ENCODE peak calls at places on chromosomes 5 and 9, in nine cellular contexts. One of them, this sample, is unnamed.

GRCh38 chr5:127515693-127516440 is 1.6 kb upstream of the PRRC1 start:
- DNase-seq in stimulated activated CD8-positive, alpha-beta memory T cell treated with anti-CD3 and anti-CD28 coated beads, Interleukin-15, amount 100 ng/mL, for 1 hour: no peak
- DNase-seq in GM03348: no peak
- DNase-seq in fibroblast of gingiva: no peak
- DNase-seq in epithelial cell of esophagus: no peak
- DNase-seq in NCI-H1105: no peak
- DNase-seq in T-helper 1 cell: no peak
- DNase-seq in chondrocyte: no peak
- DNase-seq in astrocyte: no peak
- DNase-seq in this sample: no peak

GRCh38 chr9:121023064-121023463 is 27.0 kb downstream of the C5 start:
- DNase-seq in stimulated activated CD8-positive, alpha-beta memory T cell treated with anti-CD3 and anti-CD28 coated beads, Interleukin-15, amount 100 ng/mL, for 1 hour: no peak
- DNase-seq in GM03348: no peak
- DNase-seq in fibroblast of gingiva: peak; percentile 34
- DNase-seq in epithelial cell of esophagus: peak; percentile 3
- DNase-seq in NCI-H1105: no peak
- DNase-seq in T-helper 1 cell: no peak
- DNase-seq in chondrocyte: no peak
- DNase-seq in astrocyte: peak; percentile 4
- DNase-seq in this sample: no peak

GRCh38 chr5:2797981-2798380 is 46.5 kb upstream of the IRX2 start:
- DNase-seq in stimulated activated CD8-positive, alpha-beta memory T cell treated with anti-CD3 and anti-CD28 coated beads, Interleukin-15, amount 100 ng/mL, for 1 hour: no peak
- DNase-seq in GM03348: no peak
- DNase-seq in fibroblast of gingiva: no peak
- DNase-seq in epithelial cell of esophagus: peak; percentile 77
- DNase-seq in NCI-H1105: no peak
- DNase-seq in T-helper 1 cell: no peak
- DNase-seq in chondrocyte: no peak
- DNase-seq in astrocyte: peak; percentile 18
- DNase-seq in this sample: no peak

GRCh38 chr5:111116550-111116949 is 24.4 kb downstream of the WDR36 start:
- DNase-seq in stimulated activated CD8-positive, alpha-beta memory T cell treated with anti-CD3 and anti-CD28 coated beads, Interleukin-15, amount 100 ng/mL, for 1 hour: no peak
- DNase-seq in GM03348: no peak
- DNase-seq in fibroblast of gingiva: no peak
- DNase-seq in epithelial cell of esophagus: no peak
- DNase-seq in NCI-H1105: no peak
- DNase-seq in T-helper 1 cell: no peak
- DNase-seq in chondrocyte: no peak
- DNase-seq in astrocyte: no peak
- DNase-seq in this sample: no peak

GRCh38 chr5:157026789-157027424 is 32.0 kb downstream of the HAVCR1 start:
- DNase-seq in stimulated activated CD8-positive, alpha-beta memory T cell treated with anti-CD3 and anti-CD28 coated beads, Interleukin-15, amount 100 ng/mL, for 1 hour: no peak
- DNase-seq in GM03348: peak; percentile 14
- DNase-seq in fibroblast of gingiva: no peak
- DNase-seq in epithelial cell of esophagus: peak; percentile 23
- DNase-seq in NCI-H1105: peak; percentile 21
- DNase-seq in T-helper 1 cell: no peak
- DNase-seq in chondrocyte: no peak
- DNase-seq in astrocyte: no peak
- DNase-seq in this sample: peak; percentile 21

GRCh38 chr5:143923634-143924265 is 111.8 kb downstream of the HMHB1 start:
- DNase-seq in stimulated activated CD8-positive, alpha-beta memory T cell treated with anti-CD3 and anti-CD28 coated beads, Interleukin-15, amount 100 ng/mL, for 1 hour: no peak
- DNase-seq in GM03348: peak; percentile 31
- DNase-seq in fibroblast of gingiva: no peak
- DNase-seq in epithelial cell of esophagus: peak; percentile 64
- DNase-seq in NCI-H1105: no peak
- DNase-seq in T-helper 1 cell: no peak
- DNase-seq in chondrocyte: no peak
- DNase-seq in astrocyte: peak; percentile 57
- DNase-seq in this sample: no peak

GRCh38 chr5:144060598-144060997 is 109.9 kb downstream of the YIPF5 start:
- DNase-seq in stimulated activated CD8-positive, alpha-beta memory T cell treated with anti-CD3 and anti-CD28 coated beads, Interleukin-15, amount 100 ng/mL, for 1 hour: no peak
- DNase-seq in GM03348: no peak
- DNase-seq in fibroblast of gingiva: no peak
- DNase-seq in epithelial cell of esophagus: peak; percentile 72
- DNase-seq in NCI-H1105: no peak
- DNase-seq in T-helper 1 cell: no peak
- DNase-seq in chondrocyte: no peak
- DNase-seq in astrocyte: peak; percentile 30
- DNase-seq in this sample: no peak

GRCh38 chr9:20873240-20873860 is 158.1 kb downstream of the HACD4 start:
- DNase-seq in stimulated activated CD8-positive, alpha-beta memory T cell treated with anti-CD3 and anti-CD28 coated beads, Interleukin-15, amount 100 ng/mL, for 1 hour: no peak
- DNase-seq in GM03348: no peak
- DNase-seq in fibroblast of gingiva: peak; percentile 55
- DNase-seq in epithelial cell of esophagus: no peak
- DNase-seq in NCI-H1105: no peak
- DNase-seq in T-helper 1 cell: no peak
- DNase-seq in chondrocyte: no peak
- DNase-seq in astrocyte: peak; percentile 60
- DNase-seq in this sample: no peak

GRCh38 chr9:87080512-87081225 is 133.4 kb upstream of the GAS1 start:
- DNase-seq in stimulated activated CD8-positive, alpha-beta memory T cell treated with anti-CD3 and anti-CD28 coated beads, Interleukin-15, amount 100 ng/mL, for 1 hour: no peak
- DNase-seq in GM03348: no peak
- DNase-seq in fibroblast of gingiva: no peak
- DNase-seq in epithelial cell of esophagus: peak; percentile 23
- DNase-seq in NCI-H1105: no peak
- DNase-seq in T-helper 1 cell: no peak
- DNase-seq in chondrocyte: no peak
- DNase-seq in astrocyte: no peak
- DNase-seq in this sample: no peak

GRCh38 chr9:20621553-20622329 is 558 bp downstream of the MLLT3 start:
- DNase-seq in stimulated activated CD8-positive, alpha-beta memory T cell treated with anti-CD3 and anti-CD28 coated beads, Interleukin-15, amount 100 ng/mL, for 1 hour: peak; percentile 39
- DNase-seq in GM03348: peak; percentile 76
- DNase-seq in fibroblast of gingiva: peak; percentile 84
- DNase-seq in epithelial cell of esophagus: peak; percentile 70
- DNase-seq in NCI-H1105: peak; percentile 46
- DNase-seq in T-helper 1 cell: peak; percentile 73
- DNase-seq in chondrocyte: peak; percentile 71
- DNase-seq in astrocyte: peak; percentile 75
- DNase-seq in this sample: peak; percentile 64

GRCh38 chr9:1208185-1208584 is 158.0 kb downstream of the DMRT2 start:
- DNase-seq in stimulated activated CD8-positive, alpha-beta memory T cell treated with anti-CD3 and anti-CD28 coated beads, Interleukin-15, amount 100 ng/mL, for 1 hour: no peak
- DNase-seq in GM03348: peak; percentile 68
- DNase-seq in fibroblast of gingiva: no peak
- DNase-seq in epithelial cell of esophagus: no peak
- DNase-seq in NCI-H1105: no peak
- DNase-seq in T-helper 1 cell: no peak
- DNase-seq in chondrocyte: no peak
- DNase-seq in astrocyte: peak; percentile 42
- DNase-seq in this sample: no peak

GRCh38 chr9:3473402-3473801 is 52.4 kb downstream of the RFX3 start:
- DNase-seq in stimulated activated CD8-positive, alpha-beta memory T cell treated with anti-CD3 and anti-CD28 coated beads, Interleukin-15, amount 100 ng/mL, for 1 hour: no peak
- DNase-seq in GM03348: no peak
- DNase-seq in fibroblast of gingiva: no peak
- DNase-seq in epithelial cell of esophagus: no peak
- DNase-seq in NCI-H1105: no peak
- DNase-seq in T-helper 1 cell: no peak
- DNase-seq in chondrocyte: no peak
- DNase-seq in astrocyte: no peak
- DNase-seq in this sample: no peak

GRCh38 chr5:180637962-180638680 is 11.3 kb downstream of the FLT4 start:
- DNase-seq in stimulated activated CD8-positive, alpha-beta memory T cell treated with anti-CD3 and anti-CD28 coated beads, Interleukin-15, amount 100 ng/mL, for 1 hour: no peak
- DNase-seq in GM03348: no peak
- DNase-seq in fibroblast of gingiva: no peak
- DNase-seq in epithelial cell of esophagus: no peak
- DNase-seq in NCI-H1105: no peak
- DNase-seq in T-helper 1 cell: no peak
- DNase-seq in chondrocyte: peak; percentile 64
- DNase-seq in astrocyte: no peak
- DNase-seq in this sample: peak; percentile 1

GRCh38 chr5:54895816-54896341 is 89.5 kb downstream of the ESM1 start:
- DNase-seq in stimulated activated CD8-positive, alpha-beta memory T cell treated with anti-CD3 and anti-CD28 coated beads, Interleukin-15, amount 100 ng/mL, for 1 hour: no peak
- DNase-seq in GM03348: peak; percentile 72
- DNase-seq in fibroblast of gingiva: peak; percentile 53
- DNase-seq in epithelial cell of esophagus: peak; percentile 76
- DNase-seq in NCI-H1105: peak; percentile 6
- DNase-seq in T-helper 1 cell: no peak
- DNase-seq in chondrocyte: no peak
- DNase-seq in astrocyte: peak; percentile 51
- DNase-seq in this sample: no peak

GRCh38 chr9:90801507-90802289 is at the start of gene SYK:
- DNase-seq in stimulated activated CD8-positive, alpha-beta memory T cell treated with anti-CD3 and anti-CD28 coated beads, Interleukin-15, amount 100 ng/mL, for 1 hour: no peak
- DNase-seq in GM03348: no peak
- DNase-seq in fibroblast of gingiva: no peak
- DNase-seq in epithelial cell of esophagus: peak; percentile 67
- DNase-seq in NCI-H1105: peak; percentile 58
- DNase-seq in T-helper 1 cell: no peak
- DNase-seq in chondrocyte: no peak
- DNase-seq in astrocyte: no peak
- DNase-seq in this sample: peak; percentile 30

GRCh38 chr9:72476617-72477375 is 44.6 kb upstream of the TMC1 start:
- DNase-seq in stimulated activated CD8-positive, alpha-beta memory T cell treated with anti-CD3 and anti-CD28 coated beads, Interleukin-15, amount 100 ng/mL, for 1 hour: peak; percentile 20
- DNase-seq in GM03348: peak; percentile 23
- DNase-seq in fibroblast of gingiva: no peak
- DNase-seq in epithelial cell of esophagus: peak; percentile 99
- DNase-seq in NCI-H1105: no peak
- DNase-seq in T-helper 1 cell: no peak
- DNase-seq in chondrocyte: no peak
- DNase-seq in astrocyte: peak; percentile 86
- DNase-seq in this sample: peak; percentile 34

GRCh38 chr5:34715711-34716110 is 59.6 kb downstream of the RAI14 start:
- DNase-seq in stimulated activated CD8-positive, alpha-beta memory T cell treated with anti-CD3 and anti-CD28 coated beads, Interleukin-15, amount 100 ng/mL, for 1 hour: no peak
- DNase-seq in GM03348: peak; percentile 39
- DNase-seq in fibroblast of gingiva: peak; percentile 31
- DNase-seq in epithelial cell of esophagus: no peak
- DNase-seq in NCI-H1105: no peak
- DNase-seq in T-helper 1 cell: no peak
- DNase-seq in chondrocyte: no peak
- DNase-seq in astrocyte: peak; percentile 66
- DNase-seq in this sample: no peak

GRCh38 chr9:133953621-133953975 is 38.5 kb downstream of the VAV2 start:
- DNase-seq in stimulated activated CD8-positive, alpha-beta memory T cell treated with anti-CD3 and anti-CD28 coated beads, Interleukin-15, amount 100 ng/mL, for 1 hour: no peak
- DNase-seq in GM03348: no peak
- DNase-seq in fibroblast of gingiva: no peak
- DNase-seq in epithelial cell of esophagus: no peak
- DNase-seq in NCI-H1105: no peak
- DNase-seq in T-helper 1 cell: no peak
- DNase-seq in chondrocyte: peak; percentile 77
- DNase-seq in astrocyte: no peak
- DNase-seq in this sample: no peak

GRCh38 chr5:115366223-115366622 is 69.8 kb upstream of the CCDC112 start:
- DNase-seq in stimulated activated CD8-positive, alpha-beta memory T cell treated with anti-CD3 and anti-CD28 coated beads, Interleukin-15, amount 100 ng/mL, for 1 hour: no peak
- DNase-seq in GM03348: peak; percentile 83
- DNase-seq in fibroblast of gingiva: peak; percentile 86
- DNase-seq in epithelial cell of esophagus: peak; percentile 75
- DNase-seq in NCI-H1105: no peak
- DNase-seq in T-helper 1 cell: no peak
- DNase-seq in chondrocyte: no peak
- DNase-seq in astrocyte: peak; percentile 98
- DNase-seq in this sample: no peak

GRCh38 chr5:151183451-151184245 is 26.1 kb upstream of the ANXA6 start:
- DNase-seq in stimulated activated CD8-positive, alpha-beta memory T cell treated with anti-CD3 and anti-CD28 coated beads, Interleukin-15, amount 100 ng/mL, for 1 hour: no peak
- DNase-seq in GM03348: no peak
- DNase-seq in fibroblast of gingiva: no peak
- DNase-seq in epithelial cell of esophagus: peak; percentile 66
- DNase-seq in NCI-H1105: no peak
- DNase-seq in T-helper 1 cell: no peak
- DNase-seq in chondrocyte: no peak
- DNase-seq in astrocyte: no peak
- DNase-seq in this sample: no peak

GRCh38 chr9:19379283-19379682 is 753 bp downstream of the RPS6 start:
- DNase-seq in stimulated activated CD8-positive, alpha-beta memory T cell treated with anti-CD3 and anti-CD28 coated beads, Interleukin-15, amount 100 ng/mL, for 1 hour: no peak
- DNase-seq in GM03348: no peak
- DNase-seq in fibroblast of gingiva: no peak
- DNase-seq in epithelial cell of esophagus: no peak
- DNase-seq in NCI-H1105: no peak
- DNase-seq in T-helper 1 cell: no peak
- DNase-seq in chondrocyte: no peak
- DNase-seq in astrocyte: no peak
- DNase-seq in this sample: no peak

GRCh38 chr9:30673132-30673531 is 1711.3 kb upstream of the ACO1 start:
- DNase-seq in stimulated activated CD8-positive, alpha-beta memory T cell treated with anti-CD3 and anti-CD28 coated beads, Interleukin-15, amount 100 ng/mL, for 1 hour: no peak
- DNase-seq in GM03348: no peak
- DNase-seq in fibroblast of gingiva: no peak
- DNase-seq in epithelial cell of esophagus: peak; percentile 70
- DNase-seq in NCI-H1105: no peak
- DNase-seq in T-helper 1 cell: no peak
- DNase-seq in chondrocyte: no peak
- DNase-seq in astrocyte: peak; percentile 0
- DNase-seq in this sample: no peak

GRCh38 chr5:162603399-162603798 is 535.8 kb downstream of the GABRG2 start:
- DNase-seq in stimulated activated CD8-positive, alpha-beta memory T cell treated with anti-CD3 and anti-CD28 coated beads, Interleukin-15, amount 100 ng/mL, for 1 hour: no peak
- DNase-seq in GM03348: no peak
- DNase-seq in fibroblast of gingiva: no peak
- DNase-seq in epithelial cell of esophagus: no peak
- DNase-seq in NCI-H1105: no peak
- DNase-seq in T-helper 1 cell: no peak
- DNase-seq in chondrocyte: no peak
- DNase-seq in astrocyte: no peak
- DNase-seq in this sample: no peak

GRCh38 chr9:97307091-97307490 is 368 bp upstream of the CCDC180 start:
- DNase-seq in stimulated activated CD8-positive, alpha-beta memory T cell treated with anti-CD3 and anti-CD28 coated beads, Interleukin-15, amount 100 ng/mL, for 1 hour: no peak
- DNase-seq in GM03348: peak; percentile 61
- DNase-seq in fibroblast of gingiva: peak; percentile 57
- DNase-seq in epithelial cell of esophagus: peak; percentile 73
- DNase-seq in NCI-H1105: no peak
- DNase-seq in T-helper 1 cell: no peak
- DNase-seq in chondrocyte: no peak
- DNase-seq in astrocyte: peak; percentile 49
- DNase-seq in this sample: peak; percentile 41

GRCh38 chr5:98564836-98565235 is 208.6 kb upstream of the RGMB start:
- DNase-seq in stimulated activated CD8-positive, alpha-beta memory T cell treated with anti-CD3 and anti-CD28 coated beads, Interleukin-15, amount 100 ng/mL, for 1 hour: no peak
- DNase-seq in GM03348: peak; percentile 11
- DNase-seq in fibroblast of gingiva: peak; percentile 40
- DNase-seq in epithelial cell of esophagus: no peak
- DNase-seq in NCI-H1105: no peak
- DNase-seq in T-helper 1 cell: no peak
- DNase-seq in chondrocyte: no peak
- DNase-seq in astrocyte: no peak
- DNase-seq in this sample: no peak

GRCh38 chr9:72600671-72601070 is 79.3 kb downstream of the TMC1 start:
- DNase-seq in stimulated activated CD8-positive, alpha-beta memory T cell treated with anti-CD3 and anti-CD28 coated beads, Interleukin-15, amount 100 ng/mL, for 1 hour: no peak
- DNase-seq in GM03348: no peak
- DNase-seq in fibroblast of gingiva: peak; percentile 25
- DNase-seq in epithelial cell of esophagus: no peak
- DNase-seq in NCI-H1105: no peak
- DNase-seq in T-helper 1 cell: no peak
- DNase-seq in chondrocyte: no peak
- DNase-seq in astrocyte: no peak
- DNase-seq in this sample: no peak

GRCh38 chr9:5375091-5375490 is 35.4 kb upstream of the RLN1 start:
- DNase-seq in stimulated activated CD8-positive, alpha-beta memory T cell treated with anti-CD3 and anti-CD28 coated beads, Interleukin-15, amount 100 ng/mL, for 1 hour: no peak
- DNase-seq in GM03348: no peak
- DNase-seq in fibroblast of gingiva: no peak
- DNase-seq in epithelial cell of esophagus: no peak
- DNase-seq in NCI-H1105: no peak
- DNase-seq in T-helper 1 cell: no peak
- DNase-seq in chondrocyte: no peak
- DNase-seq in astrocyte: no peak
- DNase-seq in this sample: no peak

GRCh38 chr5:125198270-125198974 is 452.0 kb upstream of the ZNF608 start:
- DNase-seq in stimulated activated CD8-positive, alpha-beta memory T cell treated with anti-CD3 and anti-CD28 coated beads, Interleukin-15, amount 100 ng/mL, for 1 hour: no peak
- DNase-seq in GM03348: peak; percentile 22
- DNase-seq in fibroblast of gingiva: peak; percentile 89
- DNase-seq in epithelial cell of esophagus: peak; percentile 43
- DNase-seq in NCI-H1105: peak; percentile 83
- DNase-seq in T-helper 1 cell: no peak
- DNase-seq in chondrocyte: no peak
- DNase-seq in astrocyte: peak; percentile 61
- DNase-seq in this sample: no peak

GRCh38 chr5:113172231-113172826 is 195.7 kb downstream of the DCP2 start:
- DNase-seq in stimulated activated CD8-positive, alpha-beta memory T cell treated with anti-CD3 and anti-CD28 coated beads, Interleukin-15, amount 100 ng/mL, for 1 hour: no peak
- DNase-seq in GM03348: no peak
- DNase-seq in fibroblast of gingiva: no peak
- DNase-seq in epithelial cell of esophagus: no peak
- DNase-seq in NCI-H1105: no peak
- DNase-seq in T-helper 1 cell: no peak
- DNase-seq in chondrocyte: no peak
- DNase-seq in astrocyte: no peak
- DNase-seq in this sample: no peak

GRCh38 chr9:16445141-16445920 is 425.1 kb downstream of the BNC2 start:
- DNase-seq in stimulated activated CD8-positive, alpha-beta memory T cell treated with anti-CD3 and anti-CD28 coated beads, Interleukin-15, amount 100 ng/mL, for 1 hour: no peak
- DNase-seq in GM03348: peak; percentile 52
- DNase-seq in fibroblast of gingiva: peak; percentile 66
- DNase-seq in epithelial cell of esophagus: peak; percentile 89
- DNase-seq in NCI-H1105: no peak
- DNase-seq in T-helper 1 cell: no peak
- DNase-seq in chondrocyte: no peak
- DNase-seq in astrocyte: peak; percentile 59
- DNase-seq in this sample: no peak

GRCh38 chr5:163105456-163105855 is 331.9 kb upstream of the CCNG1 start:
- DNase-seq in stimulated activated CD8-positive, alpha-beta memory T cell treated with anti-CD3 and anti-CD28 coated beads, Interleukin-15, amount 100 ng/mL, for 1 hour: no peak
- DNase-seq in GM03348: no peak
- DNase-seq in fibroblast of gingiva: no peak
- DNase-seq in epithelial cell of esophagus: peak; percentile 72
- DNase-seq in NCI-H1105: no peak
- DNase-seq in T-helper 1 cell: no peak
- DNase-seq in chondrocyte: no peak
- DNase-seq in astrocyte: peak; percentile 60
- DNase-seq in this sample: no peak